ENCODE peak calls at places on chromosome 18, in four cellular contexts. B is activated CD8-positive, alpha-beta memory T cell treated with anti-CD3 and anti-CD28 coated beads, Interleukin-2, amount 50 U/mL, for 4 hours; R is stimulated activated CD8-positive, alpha-beta memory T cell treated with anti-CD3 and anti-CD28 coated beads, Interleukin-15, amount 100 ng/mL, for 24 hours; G is GM12891. U is an unnamed sample.
A peak's percentile ranks its signal among the peaks of the same experiment; 100 is the strongest.

GRCh38 chr18:48788378-48788777 is 162.4 kb downstream of the SMAD7 start:
- DNase-seq in B (peak; percentile 2), R (no peak), G (no peak), U (no peak)

GRCh38 chr18:59649575-59649974 is 47.6 kb downstream of the CCBE1 start:
- DNase-seq in B (no peak), R (no peak), G (no peak), U (no peak)

GRCh38 chr18:79554945-79555645 is 124.5 kb upstream of the CTDP1 start:
- DNase-seq in B (no peak), R (no peak), G (no peak), U (no peak)

GRCh38 chr18:26468931-26469340 is 79.4 kb downstream of the KCTD1 start:
- DNase-seq in B (no peak), R (no peak), G (peak; percentile 28), U (peak; percentile 43)

GRCh38 chr18:43158381-43158780 is 42.9 kb upstream of the RIT2 start:
- DNase-seq in B (no peak), R (no peak), G (no peak), U (no peak)

GRCh38 chr18:72233106-72233505 is 311.0 kb downstream of the CBLN2 start:
- DNase-seq in B (no peak), R (no peak), G (no peak), U (no peak)

GRCh38 chr18:23805898-23806297 is 116.6 kb downstream of the LAMA3 start:
- DNase-seq in B (no peak), R (no peak), G (no peak), U (no peak)

GRCh38 chr18:10133516-10133915 is 219.7 kb downstream of the VAPA start:
- DNase-seq in B (no peak), R (no peak), G (no peak), U (no peak)

GRCh38 chr18:9700261-9700796 is 7.8 kb upstream of the RAB31 start:
- DNase-seq in B (no peak), R (no peak), G (no peak), U (no peak)

GRCh38 chr18:62524443-62525200 is 1.8 kb downstream of the ZCCHC2 start:
- DNase-seq in B (peak; percentile 61), R (peak; percentile 29), G (no peak), U (peak; percentile 64)

GRCh38 chr18:62744076-62744705 is 28.9 kb downstream of the PHLPP1 start:
- DNase-seq in B (no peak), R (no peak), G (no peak), U (no peak)

GRCh38 chr18:31498450-31499156 is 626 bp downstream of the DSG2 start:
- DNase-seq in B (no peak), R (no peak), G (no peak), U (no peak)